ENCODE peak calls at places on chromosomes 3 and 15, in eight cellular contexts. One of them, this sample, is unnamed.

GRCh38 chr3:156360116-156360515 is 194.8 kb downstream of the SSR3 start:
- DNase-seq in Right ventricle myocardium superior: no peak
- DNase-seq in activated naive CD4-positive, alpha-beta T cell: no peak
- DNase-seq in stomach: no peak
- DNase-seq in sciatic nerve: no peak
- DNase-seq in fibroblast of the conjunctiva: no peak
- DNase-seq in heart right ventricle: no peak
- DNase-seq in T-helper 1 cell: no peak
- DNase-seq in this sample: no peak

GRCh38 chr15:49887604-49888340 is 231.3 kb downstream of the ATP8B4 start:
- DNase-seq in T-helper 1 cell: no peak
- DNase-seq in fibroblast of the conjunctiva: no peak
- DNase-seq in stomach: no peak
- DNase-seq in heart right ventricle: no peak
- DNase-seq in Right ventricle myocardium superior: no peak
- DNase-seq in activated naive CD4-positive, alpha-beta T cell: no peak
- DNase-seq in sciatic nerve: no peak
- DNase-seq in this sample: no peak

GRCh38 chr15:25478313-25478712 is 39.5 kb upstream of the UBE3A start:
- DNase-seq in fibroblast of the conjunctiva: no peak
- DNase-seq in activated naive CD4-positive, alpha-beta T cell: no peak
- DNase-seq in Right ventricle myocardium superior: no peak
- DNase-seq in T-helper 1 cell: no peak
- DNase-seq in sciatic nerve: no peak
- DNase-seq in heart right ventricle: no peak
- DNase-seq in stomach: no peak
- DNase-seq in this sample: no peak

GRCh38 chr15:71042356-71042922 is 72.8 kb upstream of the THSD4 start:
- DNase-seq in heart right ventricle: no peak
- DNase-seq in stomach: no peak
- DNase-seq in activated naive CD4-positive, alpha-beta T cell: no peak
- DNase-seq in Right ventricle myocardium superior: no peak
- DNase-seq in fibroblast of the conjunctiva: no peak
- DNase-seq in T-helper 1 cell: no peak
- DNase-seq in sciatic nerve: no peak
- DNase-seq in this sample: no peak

GRCh38 chr3:141405025-141405424 is 36.7 kb downstream of the ZBTB38 start:
- DNase-seq in Right ventricle myocardium superior: no peak
- DNase-seq in activated naive CD4-positive, alpha-beta T cell: no peak
- DNase-seq in sciatic nerve: no peak
- DNase-seq in stomach: no peak
- DNase-seq in heart right ventricle: no peak
- DNase-seq in fibroblast of the conjunctiva: no peak
- DNase-seq in T-helper 1 cell: no peak
- DNase-seq in this sample: no peak

GRCh38 chr3:60034047-60034446 is 984.2 kb upstream of the CFAP20DC start:
- DNase-seq in sciatic nerve: no peak
- DNase-seq in stomach: no peak
- DNase-seq in T-helper 1 cell: no peak
- DNase-seq in Right ventricle myocardium superior: no peak
- DNase-seq in fibroblast of the conjunctiva: no peak
- DNase-seq in activated naive CD4-positive, alpha-beta T cell: no peak
- DNase-seq in heart right ventricle: no peak
- DNase-seq in this sample: no peak

GRCh38 chr15:22831473-22831872 is 7.0 kb upstream of the NIPA2 start:
- DNase-seq in Right ventricle myocardium superior: no peak
- DNase-seq in fibroblast of the conjunctiva: no peak
- DNase-seq in stomach: no peak
- DNase-seq in sciatic nerve: no peak
- DNase-seq in heart right ventricle: no peak
- DNase-seq in activated naive CD4-positive, alpha-beta T cell: no peak
- DNase-seq in T-helper 1 cell: no peak
- DNase-seq in this sample: no peak

GRCh38 chr15:70086636-70087035 is 11.1 kb downstream of the TLE3 start:
- DNase-seq in activated naive CD4-positive, alpha-beta T cell: no peak
- DNase-seq in sciatic nerve: no peak
- DNase-seq in stomach: no peak
- DNase-seq in fibroblast of the conjunctiva: no peak
- DNase-seq in Right ventricle myocardium superior: no peak
- DNase-seq in T-helper 1 cell: no peak
- DNase-seq in heart right ventricle: no peak
- DNase-seq in this sample: no peak

GRCh38 chr3:191695131-191695814 is 234.3 kb downstream of the PYDC2 start:
- DNase-seq in stomach: no peak
- DNase-seq in T-helper 1 cell: no peak
- DNase-seq in activated naive CD4-positive, alpha-beta T cell: no peak
- DNase-seq in heart right ventricle: no peak
- DNase-seq in sciatic nerve: no peak
- DNase-seq in fibroblast of the conjunctiva: no peak
- DNase-seq in Right ventricle myocardium superior: no peak
- DNase-seq in this sample: no peak

GRCh38 chr3:52798978-52799476 is 4.4 kb downstream of the ITIH3 start:
- DNase-seq in activated naive CD4-positive, alpha-beta T cell: no peak
- DNase-seq in T-helper 1 cell: no peak
- DNase-seq in Right ventricle myocardium superior: no peak
- DNase-seq in heart right ventricle: no peak
- DNase-seq in sciatic nerve: no peak
- DNase-seq in fibroblast of the conjunctiva: no peak
- DNase-seq in stomach: peak; percentile 30
- DNase-seq in this sample: peak; percentile 81

GRCh38 chr15:33089878-33090757 is 104.4 kb downstream of the FMN1 start:
- DNase-seq in activated naive CD4-positive, alpha-beta T cell: no peak
- DNase-seq in heart right ventricle: no peak
- DNase-seq in T-helper 1 cell: no peak
- DNase-seq in stomach: no peak
- DNase-seq in fibroblast of the conjunctiva: peak; percentile 59
- DNase-seq in sciatic nerve: no peak
- DNase-seq in Right ventricle myocardium superior: no peak
- DNase-seq in this sample: no peak

GRCh38 chr3:50599716-50600118 is 11.9 kb downstream of the CISH start:
- DNase-seq in fibroblast of the conjunctiva: no peak
- DNase-seq in activated naive CD4-positive, alpha-beta T cell: no peak
- DNase-seq in stomach: no peak
- DNase-seq in heart right ventricle: no peak
- DNase-seq in T-helper 1 cell: no peak
- DNase-seq in sciatic nerve: no peak
- DNase-seq in Right ventricle myocardium superior: no peak
- DNase-seq in this sample: no peak

GRCh38 chr15:57591822-57592367 is at the start of gene MYZAP:
- DNase-seq in Right ventricle myocardium superior: peak; percentile 84
- DNase-seq in sciatic nerve: no peak
- DNase-seq in fibroblast of the conjunctiva: no peak
- DNase-seq in heart right ventricle: peak; percentile 61
- DNase-seq in stomach: peak; percentile 83
- DNase-seq in activated naive CD4-positive, alpha-beta T cell: peak; percentile 8
- DNase-seq in T-helper 1 cell: peak; percentile 17
- DNase-seq in this sample: peak; percentile 61

GRCh38 chr3:2929574-2929973 is 180.6 kb downstream of the IL5RA start:
- DNase-seq in Right ventricle myocardium superior: no peak
- DNase-seq in T-helper 1 cell: no peak
- DNase-seq in sciatic nerve: no peak
- DNase-seq in fibroblast of the conjunctiva: no peak
- DNase-seq in heart right ventricle: no peak
- DNase-seq in activated naive CD4-positive, alpha-beta T cell: no peak
- DNase-seq in stomach: no peak
- DNase-seq in this sample: no peak

GRCh38 chr3:171755015-171755589 is 55.2 kb downstream of the PLD1 start:
- DNase-seq in fibroblast of the conjunctiva: no peak
- DNase-seq in sciatic nerve: no peak
- DNase-seq in T-helper 1 cell: no peak
- DNase-seq in activated naive CD4-positive, alpha-beta T cell: no peak
- DNase-seq in Right ventricle myocardium superior: no peak
- DNase-seq in stomach: no peak
- DNase-seq in heart right ventricle: no peak
- DNase-seq in this sample: no peak

GRCh38 chr3:50971487-50971924 is 296.8 kb downstream of the DOCK3 start:
- DNase-seq in stomach: peak; percentile 51
- DNase-seq in T-helper 1 cell: peak; percentile 40
- DNase-seq in heart right ventricle: no peak
- DNase-seq in fibroblast of the conjunctiva: peak; percentile 34
- DNase-seq in activated naive CD4-positive, alpha-beta T cell: peak; percentile 9
- DNase-seq in Right ventricle myocardium superior: no peak
- DNase-seq in sciatic nerve: no peak
- DNase-seq in this sample: peak; percentile 67

GRCh38 chr15:61070111-61070901 is 158.8 kb downstream of the RORA start:
- DNase-seq in heart right ventricle: no peak
- DNase-seq in fibroblast of the conjunctiva: no peak
- DNase-seq in activated naive CD4-positive, alpha-beta T cell: no peak
- DNase-seq in stomach: no peak
- DNase-seq in sciatic nerve: no peak
- DNase-seq in Right ventricle myocardium superior: no peak
- DNase-seq in T-helper 1 cell: no peak
- DNase-seq in this sample: no peak

GRCh38 chr15:75989045-75989444 is 23.2 kb downstream of the NRG4 start:
- DNase-seq in fibroblast of the conjunctiva: peak; percentile 29
- DNase-seq in Right ventricle myocardium superior: no peak
- DNase-seq in activated naive CD4-positive, alpha-beta T cell: no peak
- DNase-seq in heart right ventricle: no peak
- DNase-seq in stomach: no peak
- DNase-seq in sciatic nerve: no peak
- DNase-seq in T-helper 1 cell: no peak
- DNase-seq in this sample: no peak

GRCh38 chr3:44136421-44136820 is 105.3 kb upstream of the TOPAZ1 start:
- DNase-seq in stomach: no peak
- DNase-seq in fibroblast of the conjunctiva: no peak
- DNase-seq in activated naive CD4-positive, alpha-beta T cell: no peak
- DNase-seq in sciatic nerve: no peak
- DNase-seq in T-helper 1 cell: no peak
- DNase-seq in heart right ventricle: no peak
- DNase-seq in Right ventricle myocardium superior: no peak
- DNase-seq in this sample: no peak

GRCh38 chr15:99909914-99910313 is 176.7 kb upstream of the LYSMD4 start:
- DNase-seq in heart right ventricle: no peak
- DNase-seq in activated naive CD4-positive, alpha-beta T cell: no peak
- DNase-seq in Right ventricle myocardium superior: no peak
- DNase-seq in T-helper 1 cell: no peak
- DNase-seq in fibroblast of the conjunctiva: no peak
- DNase-seq in sciatic nerve: no peak
- DNase-seq in stomach: no peak
- DNase-seq in this sample: peak; percentile 61

GRCh38 chr3:1190576-1190975 is 97.8 kb downstream of the CNTN6 start:
- DNase-seq in T-helper 1 cell: no peak
- DNase-seq in stomach: no peak
- DNase-seq in fibroblast of the conjunctiva: no peak
- DNase-seq in activated naive CD4-positive, alpha-beta T cell: no peak
- DNase-seq in heart right ventricle: no peak
- DNase-seq in Right ventricle myocardium superior: no peak
- DNase-seq in sciatic nerve: no peak
- DNase-seq in this sample: no peak

This sample was measured in GM13976.